ENCODE peak calls at places on chromosomes 5 and 9, in five cellular contexts. N is IMR-90, X is H9, F is H1, C is mesenchymal stem cell. E is an unnamed sample.

GRCh38 chr9:81431662-81432061 is 257.7 kb downstream of the TLE1 start:
- DNase-seq in N (peak), X (no peak), F (no peak), C (peak), E (no peak)

GRCh38 chr5:158995694-158996173 is 104.0 kb downstream of the EBF1 start:
- DNase-seq in N (no peak), X (no peak), F (no peak), C (no peak), E (no peak)

GRCh38 chr9:22028394-22028793 is 19.3 kb upstream of the CDKN2B start:
- DNase-seq in N (no peak), X (no peak), F (no peak), C (no peak), E (no peak)

GRCh38 chr5:34627794-34628193 is 28.3 kb upstream of the RAI14 start:
- DNase-seq in N (peak), X (no peak), F (no peak), C (peak), E (no peak)

GRCh38 chr5:135031146-135031812 is 2.7 kb downstream of the PITX1 start:
- DNase-seq in N (peak), X (peak), F (peak), C (peak), E (no peak)

GRCh38 chr5:157168286-157168685 is 2.2 kb upstream of the GARIN3 start:
- DNase-seq in N (no peak), X (no peak), F (no peak), C (no peak), E (no peak)

GRCh38 chr5:31733365-31733764 is 94.4 kb downstream of the PDZD2 start:
- DNase-seq in N (no peak), X (no peak), F (no peak), C (no peak), E (no peak)

GRCh38 chr5:170757182-170757601 is 26.3 kb upstream of the GABRP start:
- DNase-seq in N (peak), X (no peak), F (no peak), C (peak), E (no peak)

GRCh38 chr9:133844876-133845658 is 106.9 kb upstream of the SARDH start:
- DNase-seq in N (peak), X (no peak), F (no peak), C (peak), E (no peak)

GRCh38 chr5:95884021-95884333 is 61.5 kb upstream of the GLRX start:
- DNase-seq in N (peak), X (no peak), F (no peak), C (peak), E (no peak)

GRCh38 chr5:124871299-124871698 is 124.9 kb upstream of the ZNF608 start:
- DNase-seq in N (peak), X (no peak), F (no peak), C (no peak), E (no peak)
- H2BK15ac ChIP-seq in N (no peak), X (no peak), F (no peak), C (no peak), E (no peak)

DNA sequence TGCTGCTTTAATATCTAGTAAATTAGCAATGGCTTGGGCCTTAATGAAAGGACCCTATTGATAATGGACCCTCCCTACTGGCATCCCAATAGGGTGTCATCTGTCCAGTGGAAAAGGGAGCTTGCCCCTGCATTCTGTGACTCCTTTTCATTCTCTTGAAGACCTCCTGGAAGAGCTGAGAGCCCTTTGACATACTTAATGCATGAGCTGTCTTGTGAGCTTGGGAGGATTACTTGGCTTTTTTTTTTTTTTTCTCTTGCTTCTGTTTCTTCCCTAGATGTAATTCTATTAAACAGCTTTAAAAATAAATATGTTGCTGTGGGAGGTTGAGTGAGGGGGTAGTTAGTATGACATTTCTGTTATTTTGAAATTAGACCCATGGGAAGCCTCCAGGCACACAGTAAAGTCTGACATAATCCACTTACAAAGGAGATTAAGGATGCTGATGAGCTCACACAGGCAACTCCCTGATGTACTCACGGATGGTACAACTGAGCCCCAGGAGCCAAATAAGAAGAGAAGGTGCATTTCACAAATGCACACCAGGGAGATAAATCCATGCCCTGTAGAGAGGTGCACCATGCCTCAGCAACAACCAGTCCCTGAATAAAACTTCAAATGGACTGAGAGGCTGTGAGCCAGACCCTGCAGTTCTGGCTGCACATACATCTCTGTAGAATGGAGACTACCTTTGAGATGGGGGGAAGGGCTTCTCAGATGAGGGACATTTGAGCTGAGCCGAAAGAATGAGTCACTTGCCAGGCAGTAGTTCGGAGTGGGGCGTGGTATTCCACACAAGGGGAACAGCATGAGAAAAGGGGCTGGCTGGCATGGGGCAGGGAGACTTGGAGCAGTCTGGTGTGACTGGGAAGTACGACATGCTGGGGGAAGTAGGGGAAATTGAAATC is 68.8 kb downstream of the ACTL7B start:
- DNase-seq in N (peak), X (no peak), F (no peak), C (peak), E (no peak)
- H4K91ac ChIP-seq in N (no peak), X (no peak), F (no peak), C (peak), E (no peak)

DNA sequence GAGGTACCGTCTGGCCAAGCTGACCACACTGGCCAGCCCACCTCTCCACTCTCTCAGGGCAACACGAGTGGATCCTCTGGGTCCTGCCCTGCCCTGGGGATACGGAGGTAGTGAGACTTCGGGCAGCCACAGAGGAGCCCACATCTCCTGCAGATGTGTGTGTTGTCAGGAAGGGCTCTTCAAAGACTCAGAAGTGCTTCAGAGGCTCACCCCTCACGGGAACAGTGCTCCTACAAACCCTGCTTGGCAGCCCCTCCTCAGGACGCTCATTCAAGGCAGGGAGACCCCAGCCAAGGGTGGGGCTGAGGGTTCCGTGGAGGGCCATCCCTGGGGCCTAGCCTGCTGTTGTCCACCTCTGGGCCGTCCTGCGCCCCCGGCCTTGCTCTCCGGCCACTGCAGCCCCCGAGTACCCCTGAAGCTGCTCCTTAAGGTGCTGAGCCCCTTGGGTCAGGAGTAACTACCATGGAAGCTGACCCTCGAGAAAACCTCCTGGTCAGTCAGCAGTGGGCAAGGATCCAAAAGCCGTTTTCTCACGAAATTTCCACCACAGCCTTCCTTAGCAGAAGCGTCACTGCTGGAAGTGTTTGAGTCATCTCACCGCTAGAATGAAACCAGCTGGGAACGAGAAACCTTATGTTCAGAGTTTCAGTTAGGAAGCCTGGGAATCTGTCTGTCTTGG is 23.2 kb upstream of the LRRC14B start:
- DNase-seq in N (peak), X (peak), F (no peak), C (peak), E (no peak)
- H3K9ac ChIP-seq in N (no peak), X (no peak), F (no peak), C (peak), E (no peak)

GRCh38 chr9:129489838-129490582 is 130.9 kb downstream of the C9orf50 start:
- DNase-seq in N (peak), X (no peak), F (no peak), C (peak), E (no peak)

GRCh38 chr9:129487307-129487657 is 133.6 kb downstream of the C9orf50 start:
- DNase-seq in N (no peak), X (no peak), F (no peak), C (peak), E (no peak)

GRCh38 chr9:129486496-129487306 is 134.2 kb downstream of the C9orf50 start:
- DNase-seq in N (peak), X (no peak), F (no peak), C (peak), E (no peak)

GRCh38 chr9:129485140-129485758 is 135.7 kb downstream of the C9orf50 start:
- DNase-seq in N (no peak), X (no peak), F (no peak), C (no peak), E (no peak)

DNA sequence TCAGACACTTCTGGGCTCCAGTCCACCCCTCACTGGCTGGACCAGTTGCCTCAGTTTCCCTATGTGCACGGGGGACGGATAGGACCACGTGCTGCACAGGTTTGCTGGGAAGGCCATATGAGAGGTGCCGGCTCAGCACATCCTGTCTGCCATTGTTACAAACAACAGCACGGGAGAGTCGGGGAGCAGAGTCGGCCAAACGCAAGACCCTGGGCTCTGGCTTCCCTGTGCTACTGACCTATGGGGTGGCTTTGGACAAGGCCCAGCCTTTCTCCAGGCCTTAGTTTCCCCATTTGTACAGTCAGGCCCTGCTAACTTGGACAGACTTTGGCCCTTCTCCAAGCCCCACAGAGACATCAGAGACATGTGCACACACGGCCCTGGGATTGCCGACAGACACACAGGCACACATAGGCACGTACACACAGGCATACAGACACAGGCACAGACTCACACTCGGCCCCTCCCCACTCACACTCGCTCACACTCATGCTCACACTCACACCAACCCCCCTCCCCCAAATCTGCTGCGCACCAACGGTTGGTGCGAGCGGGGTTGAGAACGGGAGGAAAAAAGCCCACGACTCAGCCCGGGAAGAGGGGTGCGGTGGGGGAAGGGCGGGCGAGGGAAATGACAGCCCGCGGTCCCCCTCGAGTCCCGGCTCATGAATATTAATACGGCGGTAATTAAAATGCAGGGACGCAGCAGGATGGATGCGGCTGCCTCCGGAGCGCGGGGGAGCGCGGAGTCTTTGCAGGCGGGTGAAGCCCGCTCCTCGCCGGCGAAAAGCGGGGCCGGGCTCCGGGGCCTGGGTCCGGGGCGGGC is 133.0 kb downstream of the C9orf50 start:
- DNase-seq in N (peak), X (no peak), F (no peak), C (peak), E (no peak)
- H2BK15ac ChIP-seq in N (peak), X (no peak), F (peak), C (peak), E (peak)

GRCh38 chr5:132557425-132557805 is 638 bp downstream of the RAD50 start:
- DNase-seq in N (peak), X (peak), F (no peak), C (peak), E (no peak)
- H4K91ac ChIP-seq in N (peak), X (no peak), F (no peak), C (no peak), E (no peak)

GRCh38 chr5:14063691-14064090 is 79.5 kb upstream of the TRIO start:
- DNase-seq in N (no peak), X (no peak), F (no peak), C (no peak), E (no peak)

GRCh38 chr5:14063117-14063516 is 80.0 kb upstream of the TRIO start:
- DNase-seq in N (peak), X (no peak), F (no peak), C (no peak), E (no peak)

GRCh38 chr5:14062178-14062577 is 81.0 kb upstream of the TRIO start:
- DNase-seq in N (no peak), X (no peak), F (no peak), C (no peak), E (no peak)

GRCh38 chr5:14066326-14066725 is 76.8 kb upstream of the TRIO start:
- DNase-seq in N (no peak), X (no peak), F (no peak), C (no peak), E (no peak)

DNA sequence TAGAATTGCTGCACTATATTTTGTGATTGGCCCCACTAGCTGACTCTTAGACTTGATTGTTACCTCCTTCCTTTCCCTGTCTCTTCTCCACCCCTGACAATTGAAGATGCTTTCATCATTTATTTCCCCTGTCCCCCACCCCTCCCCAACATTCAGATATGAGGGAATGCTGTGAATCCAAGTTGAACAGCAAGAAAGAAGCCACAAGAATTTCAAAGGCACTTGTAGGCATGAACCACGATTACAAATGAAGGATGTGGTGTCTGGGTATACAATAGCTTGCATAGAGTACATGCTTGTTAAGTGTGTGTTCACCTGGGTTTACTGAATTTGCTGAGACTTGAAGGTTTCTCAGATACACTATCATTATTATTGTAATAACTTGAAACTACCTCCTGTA is 78.3 kb upstream of the TRIO start:
- DNase-seq in N (peak), X (no peak), F (no peak), C (no peak), E (no peak)
- H3K9ac ChIP-seq in N (no peak), X (no peak), F (no peak), C (no peak), E (no peak)

GRCh38 chr5:142012792-142013388 is at the start of gene GNPDA1:
- DNase-seq in N (peak), X (peak), F (peak), C (peak), E (no peak)
- H2BK15ac ChIP-seq in N (peak), X (no peak), F (no peak), C (peak), E (peak)

E was measured in neuronal stem cell.